ENCODE peak calls at places on chromosome 11, in five cellular contexts. One of them, this sample, is unnamed.

GRCh38 chr11:64165482-64165841 is 451 bp downstream of the MACROD1 start:
- DNase-seq in tibial artery: no peak
- DNase-seq in lower lobe of right lung: no peak
- DNase-seq in transverse colon: peak
- DNase-seq in CD4-positive, alpha-beta T cell: no peak
- DNase-seq in this sample: peak

GRCh38 chr11:16791494-16791961 is 53.1 kb downstream of the C11orf58 start:
- DNase-seq in tibial artery: peak
- DNase-seq in lower lobe of right lung: peak
- DNase-seq in transverse colon: no peak
- DNase-seq in CD4-positive, alpha-beta T cell: no peak
- DNase-seq in this sample: no peak

GRCh38 chr11:44623321-44623715 is 57.9 kb downstream of the CD82 start:
- DNase-seq in tibial artery: no peak
- DNase-seq in lower lobe of right lung: no peak
- DNase-seq in transverse colon: peak
- DNase-seq in CD4-positive, alpha-beta T cell: no peak
- DNase-seq in this sample: peak

GRCh38 chr11:26632691-26633159 is 60.7 kb upstream of the MUC15 start:
- DNase-seq in tibial artery: no peak
- DNase-seq in lower lobe of right lung: no peak
- DNase-seq in transverse colon: no peak
- DNase-seq in CD4-positive, alpha-beta T cell: no peak
- DNase-seq in this sample: no peak

GRCh38 chr11:126647735-126648134 is 292.2 kb downstream of the ST3GAL4 start:
- DNase-seq in tibial artery: no peak
- DNase-seq in lower lobe of right lung: no peak
- DNase-seq in transverse colon: no peak
- DNase-seq in CD4-positive, alpha-beta T cell: no peak
- DNase-seq in this sample: no peak

GRCh38 chr11:31325162-31325561 is 44.4 kb downstream of the DCDC1 start:
- DNase-seq in tibial artery: no peak
- DNase-seq in lower lobe of right lung: no peak
- DNase-seq in transverse colon: no peak
- DNase-seq in CD4-positive, alpha-beta T cell: no peak
- DNase-seq in this sample: no peak

GRCh38 chr11:13448876-13449275 is 14.1 kb downstream of the BTBD10 start:
- DNase-seq in tibial artery: peak
- DNase-seq in lower lobe of right lung: no peak
- DNase-seq in transverse colon: no peak
- DNase-seq in CD4-positive, alpha-beta T cell: no peak
- DNase-seq in this sample: no peak

GRCh38 chr11:77187105-77187750 is 59.2 kb downstream of the MYO7A start:
- DNase-seq in tibial artery: no peak
- DNase-seq in lower lobe of right lung: no peak
- DNase-seq in transverse colon: no peak
- DNase-seq in CD4-positive, alpha-beta T cell: no peak
- DNase-seq in this sample: no peak

GRCh38 chr11:74730601-74731260 is 495 bp downstream of the CHRDL2 start:
- DNase-seq in tibial artery: no peak
- DNase-seq in lower lobe of right lung: no peak
- DNase-seq in transverse colon: no peak
- DNase-seq in CD4-positive, alpha-beta T cell: no peak
- DNase-seq in this sample: no peak

GRCh38 chr11:97772696-97773095 is 1248.1 kb upstream of the CNTN5 start:
- DNase-seq in tibial artery: no peak
- DNase-seq in lower lobe of right lung: no peak
- DNase-seq in transverse colon: no peak
- DNase-seq in CD4-positive, alpha-beta T cell: no peak
- DNase-seq in this sample: peak

GRCh38 chr11:75503531-75504099 is 22.1 kb downstream of the GDPD5 start:
- DNase-seq in tibial artery: no peak
- DNase-seq in lower lobe of right lung: no peak
- DNase-seq in transverse colon: peak
- DNase-seq in CD4-positive, alpha-beta T cell: no peak
- DNase-seq in this sample: no peak

GRCh38 chr11:41848349-41848748 is 388.9 kb upstream of the LRRC4C start:
- DNase-seq in tibial artery: no peak
- DNase-seq in lower lobe of right lung: no peak
- DNase-seq in transverse colon: no peak
- DNase-seq in CD4-positive, alpha-beta T cell: no peak
- DNase-seq in this sample: no peak

GRCh38 chr11:32400196-32400595 is 35.1 kb downstream of the WT1 start:
- DNase-seq in tibial artery: no peak
- DNase-seq in lower lobe of right lung: no peak
- DNase-seq in transverse colon: no peak
- DNase-seq in CD4-positive, alpha-beta T cell: no peak
- DNase-seq in this sample: no peak

GRCh38 chr11:20511982-20512381 is 87.4 kb upstream of the SLC6A5 start:
- DNase-seq in tibial artery: no peak
- DNase-seq in lower lobe of right lung: no peak
- DNase-seq in transverse colon: no peak
- DNase-seq in CD4-positive, alpha-beta T cell: no peak
- DNase-seq in this sample: no peak

GRCh38 chr11:115168229-115168671 is 336.0 kb downstream of the CADM1 start:
- DNase-seq in tibial artery: no peak
- DNase-seq in lower lobe of right lung: no peak
- DNase-seq in transverse colon: no peak
- DNase-seq in CD4-positive, alpha-beta T cell: no peak
- DNase-seq in this sample: peak

GRCh38 chr11:88288560-88288959 is 49.0 kb downstream of the CTSC start:
- DNase-seq in tibial artery: no peak
- DNase-seq in lower lobe of right lung: no peak
- DNase-seq in transverse colon: no peak
- DNase-seq in CD4-positive, alpha-beta T cell: no peak
- DNase-seq in this sample: no peak

GRCh38 chr11:30451642-30452041 is 128.7 kb downstream of the ARL14EP start:
- DNase-seq in tibial artery: no peak
- DNase-seq in lower lobe of right lung: no peak
- DNase-seq in transverse colon: no peak
- DNase-seq in CD4-positive, alpha-beta T cell: no peak
- DNase-seq in this sample: no peak

GRCh38 chr11:88384678-88385015 is 47.1 kb upstream of the CTSC start:
- DNase-seq in tibial artery: no peak
- DNase-seq in lower lobe of right lung: no peak
- DNase-seq in transverse colon: no peak
- DNase-seq in CD4-positive, alpha-beta T cell: no peak
- DNase-seq in this sample: no peak

GRCh38 chr11:33827206-33827605 is 52.9 kb upstream of the FBXO3 start:
- DNase-seq in tibial artery: no peak
- DNase-seq in lower lobe of right lung: no peak
- DNase-seq in transverse colon: no peak
- DNase-seq in CD4-positive, alpha-beta T cell: no peak
- DNase-seq in this sample: no peak

GRCh38 chr11:43316451-43316850 is 4.7 kb downstream of the API5 start:
- DNase-seq in tibial artery: no peak
- DNase-seq in lower lobe of right lung: no peak
- DNase-seq in transverse colon: no peak
- DNase-seq in CD4-positive, alpha-beta T cell: no peak
- DNase-seq in this sample: no peak

GRCh38 chr11:8908099-8908498 is 2.9 kb upstream of the AKIP1 start:
- DNase-seq in tibial artery: no peak
- DNase-seq in lower lobe of right lung: no peak
- DNase-seq in transverse colon: no peak
- DNase-seq in CD4-positive, alpha-beta T cell: no peak
- DNase-seq in this sample: no peak

GRCh38 chr11:102528618-102529017 is 1.9 kb downstream of the MMP7 start:
- DNase-seq in tibial artery: no peak
- DNase-seq in lower lobe of right lung: no peak
- DNase-seq in transverse colon: no peak
- DNase-seq in CD4-positive, alpha-beta T cell: no peak
- DNase-seq in this sample: no peak

GRCh38 chr11:120343429-120343828 is 7.2 kb downstream of the ARHGEF12 start:
- DNase-seq in tibial artery: peak
- DNase-seq in lower lobe of right lung: no peak
- DNase-seq in transverse colon: no peak
- DNase-seq in CD4-positive, alpha-beta T cell: no peak
- DNase-seq in this sample: no peak
- H3K27ac ChIP-seq in tibial artery: no peak
- H3K27ac ChIP-seq in lower lobe of right lung: peak
- H3K27ac ChIP-seq in transverse colon: no peak
- H3K27ac ChIP-seq in CD4-positive, alpha-beta T cell: no peak
- H3K27ac ChIP-seq in this sample: no peak

GRCh38 chr11:122107566-122107965 is 8.4 kb downstream of the BLID start:
- DNase-seq in tibial artery: no peak
- DNase-seq in lower lobe of right lung: no peak
- DNase-seq in transverse colon: no peak
- DNase-seq in CD4-positive, alpha-beta T cell: no peak
- DNase-seq in this sample: no peak
- H3K27ac ChIP-seq in tibial artery: peak
- H3K27ac ChIP-seq in lower lobe of right lung: no peak
- H3K27ac ChIP-seq in transverse colon: no peak
- H3K27ac ChIP-seq in CD4-positive, alpha-beta T cell: no peak
- H3K27ac ChIP-seq in this sample: peak

GRCh38 chr11:73107597-73107996 is 34.5 kb downstream of the FCHSD2 start:
- DNase-seq in tibial artery: no peak
- DNase-seq in lower lobe of right lung: no peak
- DNase-seq in transverse colon: no peak
- DNase-seq in CD4-positive, alpha-beta T cell: no peak
- DNase-seq in this sample: no peak

GRCh38 chr11:73114835-73115220 is 27.3 kb downstream of the FCHSD2 start:
- DNase-seq in tibial artery: no peak
- DNase-seq in lower lobe of right lung: no peak
- DNase-seq in transverse colon: no peak
- DNase-seq in CD4-positive, alpha-beta T cell: no peak
- DNase-seq in this sample: no peak

GRCh38 chr11:73114110-73114834 is 27.8 kb downstream of the FCHSD2 start:
- DNase-seq in tibial artery: no peak
- DNase-seq in lower lobe of right lung: no peak
- DNase-seq in transverse colon: no peak
- DNase-seq in CD4-positive, alpha-beta T cell: no peak
- DNase-seq in this sample: no peak

GRCh38 chr11:73113426-73113825 is 28.7 kb downstream of the FCHSD2 start:
- DNase-seq in tibial artery: no peak
- DNase-seq in lower lobe of right lung: no peak
- DNase-seq in transverse colon: no peak
- DNase-seq in CD4-positive, alpha-beta T cell: no peak
- DNase-seq in this sample: no peak
- H3K27ac ChIP-seq in tibial artery: no peak
- H3K27ac ChIP-seq in lower lobe of right lung: no peak
- H3K27ac ChIP-seq in transverse colon: no peak
- H3K27ac ChIP-seq in CD4-positive, alpha-beta T cell: no peak
- H3K27ac ChIP-seq in this sample: no peak

GRCh38 chr11:57598831-57599155 is 1.3 kb downstream of the SERPING1 start:
- DNase-seq in tibial artery: no peak
- DNase-seq in lower lobe of right lung: no peak
- DNase-seq in transverse colon: no peak
- DNase-seq in CD4-positive, alpha-beta T cell: no peak
- DNase-seq in this sample: no peak

GRCh38 chr11:57597461-57597892 is at the start of gene SERPING1:
- DNase-seq in tibial artery: peak
- DNase-seq in lower lobe of right lung: peak
- DNase-seq in transverse colon: peak
- DNase-seq in CD4-positive, alpha-beta T cell: no peak
- DNase-seq in this sample: peak

GRCh38 chr11:57601297-57601696 is 3.8 kb downstream of the SERPING1 start:
- DNase-seq in tibial artery: no peak
- DNase-seq in lower lobe of right lung: no peak
- DNase-seq in transverse colon: no peak
- DNase-seq in CD4-positive, alpha-beta T cell: no peak
- DNase-seq in this sample: no peak

GRCh38 chr11:57597971-57598830 is 716 bp downstream of the SERPING1 start:
- DNase-seq in tibial artery: peak
- DNase-seq in lower lobe of right lung: peak
- DNase-seq in transverse colon: peak
- DNase-seq in CD4-positive, alpha-beta T cell: no peak
- DNase-seq in this sample: peak

DNA sequence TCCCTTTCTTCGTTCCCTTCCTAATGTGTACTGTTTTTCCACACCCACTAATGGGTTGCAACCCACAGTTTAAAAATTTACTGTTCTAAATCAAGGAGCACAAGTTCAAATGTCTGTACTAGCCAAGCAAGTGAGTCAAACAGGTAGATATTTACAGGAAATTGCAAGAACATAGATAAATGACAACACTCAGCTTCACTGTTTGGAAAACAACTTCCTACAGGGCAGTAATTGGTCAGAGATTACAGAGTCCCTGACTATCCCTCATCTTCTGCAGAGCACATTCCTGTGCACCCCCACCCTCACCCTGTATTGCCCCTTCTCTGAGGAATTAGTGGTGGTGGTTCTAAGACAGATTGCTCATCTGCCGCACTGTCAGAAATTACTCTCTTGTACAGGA is 1.9 kb downstream of the SERPING1 start:
- DNase-seq in tibial artery: no peak
- DNase-seq in lower lobe of right lung: no peak
- DNase-seq in transverse colon: no peak
- DNase-seq in CD4-positive, alpha-beta T cell: no peak
- DNase-seq in this sample: no peak
- H3K27ac ChIP-seq in tibial artery: peak
- H3K27ac ChIP-seq in lower lobe of right lung: peak
- H3K27ac ChIP-seq in transverse colon: peak
- H3K27ac ChIP-seq in CD4-positive, alpha-beta T cell: no peak
- H3K27ac ChIP-seq in this sample: peak